ENCODE peak calls at places on chromosome 12, in four cellular contexts. C, B, W and M are unnamed samples.

GRCh38 chr12:94263905-94264655 is 115.7 kb downstream of the PLXNC1 start:
- DNase-seq in C (no peak), B (no peak), W (peak), M (peak)

GRCh38 chr12:97984951-97985350 is 522.3 kb downstream of the RMST start:
- DNase-seq in C (no peak), B (no peak), W (no peak), M (no peak)

GRCh38 chr12:54337280-54337842 is 12.4 kb downstream of the COPZ1 start:
- DNase-seq in C (no peak), B (no peak), W (no peak), M (no peak)

GRCh38 chr12:2900642-2901041 is 10.0 kb downstream of the TULP3 start:
- DNase-seq in C (no peak), B (no peak), W (no peak), M (no peak)

GRCh38 chr12:50924439-50925341 is 27.7 kb upstream of the HIGD1C start:
- DNase-seq in C (peak), B (peak), W (peak), M (peak)

GRCh38 chr12:123233505-123234299 is 466 bp downstream of the MTRFR start:
- DNase-seq in C (no peak), B (no peak), W (peak), M (no peak)

GRCh38 chr12:130714591-130715149 is 1.4 kb downstream of the RIMBP2 start:
- DNase-seq in C (no peak), B (no peak), W (peak), M (no peak)

GRCh38 chr12:68641138-68641537 is 30.4 kb downstream of the RAP1B start:
- DNase-seq in C (no peak), B (peak), W (no peak), M (no peak)

GRCh38 chr12:67355428-67356385 is 86.5 kb downstream of the CAND1 start:
- DNase-seq in C (peak), B (peak), W (no peak), M (peak)

GRCh38 chr12:16352481-16352880 is 5.0 kb downstream of the MGST1 start:
- DNase-seq in C (no peak), B (peak), W (no peak), M (peak)

GRCh38 chr12:25438638-25439037 is 114.4 kb downstream of the LMNTD1 start:
- DNase-seq in C (no peak), B (no peak), W (no peak), M (peak)

GRCh38 chr12:131830335-131831020 is 2.3 kb downstream of the MMP17 start:
- DNase-seq in C (peak), B (peak), W (peak), M (peak)

GRCh38 chr12:112125250-112125999 is at the start of gene TRAFD1:
- DNase-seq in C (peak), B (peak), W (peak), M (peak)

GRCh38 chr12:52350786-52351185 is 16.5 kb downstream of the KRT85 start:
- DNase-seq in C (no peak), B (no peak), W (no peak), M (no peak)

GRCh38 chr12:82964446-82964845 is 277.7 kb downstream of the TMTC2 start:
- DNase-seq in C (no peak), B (no peak), W (no peak), M (peak)

GRCh38 chr12:13223176-13223806 is 26.8 kb downstream of the EMP1 start:
- DNase-seq in C (no peak), B (peak), W (no peak), M (peak)

GRCh38 chr12:19915392-19916192 is 452.7 kb upstream of the PDE3A start:
- DNase-seq in C (peak), B (no peak), W (no peak), M (peak)

GRCh38 chr12:47954467-47955045 is 8.8 kb upstream of the TMEM106C start:
- DNase-seq in C (no peak), B (no peak), W (no peak), M (no peak)

GRCh38 chr12:13173537-13173936 is 23.0 kb upstream of the EMP1 start:
- DNase-seq in C (peak), B (peak), W (peak), M (peak)

GRCh38 chr12:47504775-47505446 is 200.9 kb downstream of the RPAP3 start:
- DNase-seq in C (no peak), B (peak), W (no peak), M (peak)

GRCh38 chr12:76921891-76922664 is 43.3 kb upstream of the CSRP2 start:
- DNase-seq in C (no peak), B (no peak), W (no peak), M (no peak)

GRCh38 chr12:51997156-51997555 is 9.6 kb upstream of the TAMALIN start:
- DNase-seq in C (no peak), B (no peak), W (no peak), M (no peak)

GRCh38 chr12:67498981-67499380 is 149.6 kb upstream of the DYRK2 start:
- DNase-seq in C (no peak), B (no peak), W (no peak), M (no peak)

GRCh38 chr12:132169376-132169775 is 25.1 kb downstream of the NOC4L start:
- DNase-seq in C (no peak), B (no peak), W (no peak), M (no peak)

GRCh38 chr12:462936-463705 is 3.4 kb downstream of the B4GALNT3 start:
- DNase-seq in C (no peak), B (peak), W (no peak), M (peak)

GRCh38 chr12:121637231-121637914 is 11.0 kb downstream of the ORAI1 start:
- DNase-seq in C (no peak), B (no peak), W (no peak), M (no peak)

GRCh38 chr12:132604108-132605054 is 6.0 kb downstream of the LRCOL1 start:
- DNase-seq in C (no peak), B (no peak), W (no peak), M (no peak)

GRCh38 chr12:132715874-132716273 is 5.2 kb downstream of the PGAM5 start:
- DNase-seq in C (no peak), B (no peak), W (no peak), M (no peak)

GRCh38 chr12:94284859-94285258 is 136.5 kb downstream of the PLXNC1 start:
- DNase-seq in C (no peak), B (no peak), W (no peak), M (no peak)

GRCh38 chr12:47721431-47721973 is 3.8 kb downstream of the ENDOU start:
- DNase-seq in C (no peak), B (no peak), W (no peak), M (no peak)

GRCh38 chr12:76685246-76685678 is 78.7 kb upstream of the ZDHHC17 start:
- DNase-seq in C (no peak), B (peak), W (no peak), M (no peak)

GRCh38 chr12:124601699-124602098 is 34.3 kb upstream of the NCOR2 start:
- DNase-seq in C (no peak), B (no peak), W (no peak), M (no peak)

GRCh38 chr12:8499616-8500015 is 13.7 kb upstream of the CLEC4D start:
- DNase-seq in C (no peak), B (no peak), W (no peak), M (no peak)

GRCh38 chr12:69623970-69624369 is 13.3 kb upstream of the LRRC10 start:
- DNase-seq in C (no peak), B (no peak), W (no peak), M (no peak)

GRCh38 chr12:59396519-59396918 is 199.3 kb upstream of the SLC16A7 start:
- DNase-seq in C (no peak), B (no peak), W (no peak), M (no peak)

GRCh38 chr12:54028324-54029201 is at the start of gene HOXC6:
- DNase-seq in C (no peak), B (no peak), W (no peak), M (no peak)

GRCh38 chr12:20463920-20464524 is 95.7 kb downstream of the PDE3A start:
- DNase-seq in C (no peak), B (no peak), W (no peak), M (no peak)

DNA sequence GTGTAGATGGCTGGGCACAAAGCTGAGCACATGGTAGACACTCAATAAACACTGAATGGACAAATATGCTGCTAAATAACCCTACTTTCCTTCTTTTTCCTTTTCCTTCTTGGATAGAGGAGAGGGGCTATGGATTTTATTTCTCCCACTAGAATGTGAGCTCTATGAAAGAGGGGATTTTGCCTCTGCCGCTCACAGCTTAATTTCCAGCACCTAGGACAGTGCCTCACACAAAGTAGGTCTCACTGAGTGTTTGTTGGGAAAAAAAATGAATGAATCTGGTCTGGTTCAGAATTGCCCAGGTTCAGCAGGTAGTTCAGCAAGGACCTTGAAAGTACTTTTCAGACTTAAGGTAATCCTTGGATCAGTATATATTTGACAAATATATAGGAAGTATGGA is 65.5 kb downstream of the WSCD2 start:
- DNase-seq in C (no peak), B (no peak), W (no peak), M (no peak)
- H3K4me2 ChIP-seq in C (no peak), B (no peak), W (no peak), M (no peak)

DNA sequence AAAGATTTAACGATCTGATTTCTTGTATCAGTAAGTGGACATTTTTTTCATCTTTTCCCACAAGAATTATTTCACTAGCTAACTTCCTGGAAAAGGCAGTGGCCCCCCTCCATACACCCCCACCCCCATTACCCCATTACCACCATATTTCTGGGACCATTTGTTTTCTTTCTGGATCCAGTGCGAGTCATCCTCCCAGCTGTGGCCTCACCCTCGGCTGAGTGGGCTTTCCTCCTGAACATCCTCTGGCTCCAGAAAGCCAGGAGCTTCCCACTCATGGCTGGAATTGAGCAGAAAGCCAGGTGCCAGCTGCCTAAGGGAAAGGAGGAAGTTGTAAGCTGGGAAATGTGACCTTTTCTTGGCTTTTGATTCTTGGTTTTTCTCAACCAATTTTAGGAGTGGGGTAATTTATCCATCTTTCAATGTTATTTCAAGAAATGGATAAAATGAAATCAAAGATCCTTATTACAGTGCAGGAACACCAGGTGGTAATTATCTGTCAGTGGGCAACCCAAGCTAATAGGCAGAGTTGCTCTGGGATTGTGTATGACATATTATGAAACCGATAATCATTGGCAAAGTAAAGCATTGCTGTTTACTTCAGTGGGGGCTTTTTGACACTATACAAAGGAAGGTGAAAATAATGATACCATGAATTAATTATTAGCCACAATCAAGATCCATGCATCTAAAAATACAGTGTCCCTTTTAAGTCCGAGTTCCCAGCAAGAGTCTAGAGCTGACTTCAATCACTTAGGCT is 124.6 kb downstream of the KICS2 start:
- DNase-seq in C (no peak), B (no peak), W (no peak), M (peak)
- TF ChIP-seq CTCF in C (no peak), B (no peak), W (no peak), M (no peak)

DNA sequence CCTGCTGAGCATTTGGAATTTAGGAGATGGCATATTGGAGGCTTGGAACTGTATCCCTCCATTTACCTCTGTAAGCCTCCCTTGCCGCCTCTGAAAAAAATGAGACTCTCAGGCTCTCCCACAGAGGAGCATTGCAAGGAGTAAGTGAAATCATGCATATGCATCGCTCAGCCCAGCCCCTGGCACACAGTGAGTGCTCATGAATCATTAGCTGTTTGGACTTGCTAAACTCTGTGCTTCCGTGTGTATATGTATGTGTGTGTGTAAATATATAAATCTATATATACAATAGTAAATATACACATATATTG is 17.1 kb upstream of the TBX3 start:
- DNase-seq in C (no peak), B (no peak), W (no peak), M (no peak)
- TF ChIP-seq EZH2 in C (no peak), B (no peak), W (no peak), M (no peak)

DNA sequence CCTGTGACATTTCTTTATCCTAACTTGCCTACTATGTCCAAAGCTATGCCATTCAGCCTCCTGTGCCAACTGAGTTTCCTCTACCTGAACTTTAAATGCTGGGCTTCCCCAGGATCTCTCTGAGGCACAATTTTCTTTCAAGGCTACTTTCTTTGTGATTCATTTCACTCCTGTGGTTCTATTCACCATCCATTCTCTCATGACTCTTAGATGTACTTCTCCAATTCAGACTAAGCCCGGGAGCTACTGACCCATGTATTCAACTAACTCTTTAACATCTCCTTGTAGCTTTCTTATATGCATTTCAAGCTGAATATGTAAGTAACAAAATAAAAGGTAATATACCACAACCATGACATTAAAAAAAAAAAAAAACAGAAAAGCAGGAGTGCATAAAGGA is 738.9 kb upstream of the USP15 start:
- DNase-seq in C (no peak), B (no peak), W (no peak), M (no peak)
- H3K4me2 ChIP-seq in C (no peak), B (no peak), W (no peak), M (no peak)

DNA sequence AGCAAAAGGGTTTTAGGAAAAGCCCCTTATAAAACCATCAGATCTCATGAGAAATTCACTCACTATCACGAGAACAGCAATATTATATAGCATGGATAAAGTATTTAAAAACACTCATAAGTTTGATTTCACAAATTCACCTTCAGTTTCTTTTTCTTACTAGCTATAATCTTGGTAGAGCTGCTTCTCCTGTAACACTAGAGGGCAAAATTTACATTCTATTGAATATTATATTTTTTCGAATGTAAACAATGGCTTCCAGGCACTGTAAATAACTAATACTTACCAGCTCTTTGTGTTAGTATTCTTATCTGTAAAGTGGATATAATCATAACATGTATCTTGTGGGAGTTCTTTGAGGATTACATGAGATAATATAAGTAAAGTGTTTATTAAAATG is 259.6 kb downstream of the CCER1 start:
- DNase-seq in C (no peak), B (no peak), W (no peak), M (no peak)
- TF ChIP-seq CTCF in C (peak), B (peak), W (no peak), M (peak)

GRCh38 chr12:11836964-11837286 is 187.5 kb downstream of the ETV6 start:
- DNase-seq in C (no peak), B (no peak), W (no peak), M (no peak)

GRCh38 chr12:11839093-11839641 is 189.7 kb downstream of the ETV6 start:
- DNase-seq in C (no peak), B (no peak), W (no peak), M (peak)

GRCh38 chr12:11836282-11836963 is 186.9 kb downstream of the ETV6 start:
- DNase-seq in C (no peak), B (no peak), W (no peak), M (no peak)

GRCh38 chr12:11838403-11838802 is 188.9 kb downstream of the ETV6 start:
- DNase-seq in C (no peak), B (no peak), W (no peak), M (no peak)

GRCh38 chr12:11837318-11837934 is 188.0 kb downstream of the ETV6 start:
- DNase-seq in C (no peak), B (no peak), W (no peak), M (no peak)
- TF ChIP-seq EZH2 in C (no peak), B (no peak), W (no peak), M (no peak)

DNA sequence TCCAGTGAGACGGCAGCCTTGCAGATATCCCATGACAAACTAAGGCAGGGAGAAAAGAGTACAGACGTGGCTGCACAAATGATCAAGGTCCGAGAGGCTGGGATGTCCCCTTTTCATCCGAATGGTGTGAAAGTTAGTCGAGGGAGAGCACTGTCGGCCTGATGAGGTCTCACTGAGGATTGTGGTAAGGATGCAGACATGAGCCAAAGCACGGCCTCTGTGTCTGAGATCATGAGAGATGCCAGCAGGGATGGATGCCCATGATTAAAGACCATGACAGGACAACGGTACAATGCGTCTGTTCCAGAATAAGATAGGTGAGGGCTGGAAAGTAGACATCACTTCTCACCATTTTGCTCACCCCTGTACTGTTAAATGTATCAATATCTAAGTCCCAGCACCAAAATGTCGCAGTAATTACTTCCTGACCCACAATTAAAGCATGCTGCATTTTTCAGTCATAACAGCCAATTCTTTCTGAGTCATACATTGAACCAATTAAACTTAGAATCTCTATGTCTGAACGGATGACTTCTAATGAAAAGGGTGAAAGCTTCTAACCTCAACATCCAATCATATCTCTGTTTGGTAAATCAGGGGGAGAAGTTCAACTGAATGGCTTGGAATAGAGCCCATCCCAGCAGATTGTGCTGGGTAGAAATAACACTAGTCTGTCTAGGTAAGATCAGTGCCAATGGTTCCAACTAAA is 249.6 kb upstream of the SOX5 start:
- DNase-seq in C (no peak), B (no peak), W (no peak), M (peak)
- H3K4me2 ChIP-seq in C (no peak), B (no peak), W (no peak), M (peak)

GRCh38 chr12:56634242-56634836 is 4.2 kb upstream of the BAZ2A start:
- DNase-seq in C (peak), B (peak), W (peak), M (no peak)

GRCh38 chr12:56636118-56636674 is 6.1 kb upstream of the BAZ2A start:
- DNase-seq in C (peak), B (peak), W (peak), M (peak)

GRCh38 chr12:56635539-56636117 is 5.5 kb upstream of the BAZ2A start:
- DNase-seq in C (no peak), B (no peak), W (peak), M (no peak)

GRCh38 chr12:56633465-56634241 is 3.5 kb upstream of the BAZ2A start:
- DNase-seq in C (no peak), B (no peak), W (no peak), M (no peak)

GRCh38 chr12:56634837-56635538 is 4.9 kb upstream of the BAZ2A start:
- DNase-seq in C (peak), B (peak), W (peak), M (peak)
- TF ChIP-seq CTCF in C (peak), B (peak), W (peak), M (peak)

DNA sequence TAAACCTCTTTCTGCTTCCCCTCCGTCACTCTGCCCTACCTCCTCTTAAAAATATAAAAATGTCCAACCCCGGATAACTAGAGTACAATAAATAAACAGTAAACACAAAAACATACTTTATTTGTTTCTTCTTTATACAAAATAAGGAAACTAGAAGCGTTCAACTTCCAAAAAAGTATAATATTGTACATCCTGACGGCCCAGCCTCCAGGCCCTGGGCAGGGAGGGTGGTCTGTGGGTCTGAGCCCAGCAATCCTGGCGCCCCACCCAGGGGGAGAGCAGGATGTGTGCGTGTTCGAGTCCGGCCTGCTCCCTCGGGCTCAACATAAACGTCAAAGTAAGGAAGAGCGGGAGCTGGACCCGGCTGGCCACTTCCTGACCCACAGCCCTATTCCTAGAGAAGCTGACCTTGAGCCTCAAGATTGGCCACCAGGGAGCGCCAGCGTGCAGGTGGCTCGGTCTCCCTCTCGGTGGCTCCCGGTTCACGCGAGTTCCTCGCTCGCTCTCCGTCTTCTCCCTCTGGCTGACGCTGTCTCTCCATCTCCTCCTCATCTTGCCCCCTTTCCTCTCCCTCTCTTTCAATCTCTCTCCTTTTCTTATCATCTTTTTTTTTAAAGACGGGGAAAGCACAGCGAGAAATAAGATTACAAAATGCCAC is 9.4 kb downstream of the LHX5 start:
- DNase-seq in C (peak), B (peak), W (peak), M (peak)
- TF ChIP-seq EZH2 in C (no peak), B (no peak), W (no peak), M (no peak)